ENCODE peak calls at places on chromosomes 13 and 19, in four cellular contexts. G, Y, I and R are unnamed samples.

GRCh38 chr13:89688908-89689307 is 1658.6 kb upstream of the MIR17HG start:
- DNase-seq in I (no peak), Y (no peak), G (peak), R (no peak)

GRCh38 chr13:114097893-114098688 is 34.3 kb downstream of the RASA3 start:
- DNase-seq in Y (no peak), G (no peak), I (no peak), R (no peak)

GRCh38 chr13:23695711-23696512 is 125.7 kb downstream of the TNFRSF19 start:
- DNase-seq in I (no peak), Y (no peak), G (no peak), R (no peak)

GRCh38 chr19:7349961-7350711 is 1.4 kb downstream of the ARHGEF18 start:
- DNase-seq in Y (no peak), I (no peak), G (no peak), R (no peak)

GRCh38 chr19:45097776-45098520 is 5.0 kb downstream of the PPP1R37 start:
- DNase-seq in I (peak), G (no peak), Y (no peak), R (peak)

GRCh38 chr19:58196911-58197616 is 14.2 kb downstream of the ZNF274 start:
- DNase-seq in Y (no peak), G (no peak), I (peak), R (peak)

GRCh38 chr13:48678316-48678715 is 24.6 kb downstream of the CYSLTR2 start:
- DNase-seq in G (peak), Y (no peak), I (no peak), R (no peak)

GRCh38 chr19:23817519-23817918 is 58.8 kb upstream of the ZNF681 start:
- DNase-seq in G (peak), I (peak), Y (no peak), R (peak)

GRCh38 chr19:7247160-7247559 is 47.1 kb downstream of the INSR start:
- DNase-seq in I (no peak), Y (no peak), G (no peak), R (peak)

GRCh38 chr19:35476149-35476548 is 14.1 kb downstream of the KRTDAP start:
- DNase-seq in Y (no peak), G (peak), I (no peak), R (peak)

GRCh38 chr19:9165256-9165655 is 13.5 kb upstream of the OR7D2 start:
- DNase-seq in Y (no peak), I (peak), G (no peak), R (no peak)

GRCh38 chr19:16127080-16127479 is 15.4 kb downstream of the RAB8A start:
- DNase-seq in G (no peak), I (no peak), Y (no peak), R (no peak)

GRCh38 chr19:10339380-10339960 is at the start of gene ICAM3:
- DNase-seq in G (no peak), Y (no peak), I (no peak), R (no peak)

GRCh38 chr13:69291292-69291906 is 816.2 kb upstream of the ATXN8OS start:
- DNase-seq in G (peak), I (no peak), Y (no peak), R (no peak)

GRCh38 chr19:44875666-44876418 is 15.2 kb upstream of the TOMM40 start:
- DNase-seq in Y (no peak), I (no peak), G (no peak), R (no peak)

GRCh38 chr19:13091400-13092161 is 11.1 kb downstream of the LYL1 start:
- DNase-seq in I (peak), Y (no peak), G (peak), R (no peak)

GRCh38 chr13:100508996-100509395 is 79.6 kb downstream of the GGACT start:
- DNase-seq in G (no peak), I (no peak), Y (no peak), R (no peak)

GRCh38 chr19:1168877-1169791 is 4.9 kb downstream of the SBNO2 start:
- DNase-seq in G (no peak), Y (no peak), I (peak), R (peak)

GRCh38 chr19:11963566-11964355 is 1.1 kb upstream of the ZNF763 start:
- DNase-seq in Y (peak), G (peak), I (peak), R (peak)

GRCh38 chr13:79688741-79689140 is 207.8 kb downstream of the NDFIP2 start:
- DNase-seq in Y (no peak), G (no peak), I (no peak), R (no peak)

GRCh38 chr13:76812206-76812882 is 73.9 kb downstream of the KCTD12 start:
- DNase-seq in Y (no peak), G (no peak), I (peak), R (no peak)

GRCh38 chr19:6061420-6062130 is 48.7 kb downstream of the RFX2 start:
- DNase-seq in Y (no peak), G (no peak), I (no peak), R (no peak)

GRCh38 chr13:111282425-111282824 is 38.0 kb upstream of the TEX29 start:
- DNase-seq in I (no peak), G (no peak), Y (no peak), R (peak)

GRCh38 chr19:45467115-45467455 is 711 bp upstream of the FOSB start:
- DNase-seq in Y (no peak), I (peak), G (peak), R (no peak)

GRCh38 chr19:37790244-37790925 is 11.0 kb upstream of the ZNF573 start:
- DNase-seq in I (no peak), G (no peak), Y (no peak), R (no peak)
- H3K27ac ChIP-seq in I (no peak), G (no peak), Y (no peak), R (no peak)

DNA sequence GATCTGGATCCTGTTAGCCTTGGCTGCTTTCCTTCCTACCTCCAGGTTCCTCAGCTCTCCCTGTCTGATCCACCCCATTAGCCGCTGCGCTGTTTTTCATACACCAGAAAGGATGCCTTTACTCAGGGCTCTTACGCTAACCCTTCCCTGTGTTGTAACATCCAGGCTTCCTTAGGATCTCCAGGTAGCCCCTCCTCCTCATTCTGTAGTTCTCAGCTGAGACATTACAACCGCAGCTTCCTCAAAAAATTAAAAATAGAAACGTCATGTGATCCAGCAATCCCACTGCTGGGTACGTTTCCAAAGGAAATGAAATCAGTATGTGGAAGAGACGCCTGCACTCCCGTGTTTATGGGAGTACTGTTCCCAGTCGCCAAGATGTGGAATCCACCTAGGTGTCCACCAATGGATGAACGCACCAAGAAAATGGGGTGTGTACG is 18.4 kb upstream of the MYADM start:
- DNase-seq in G (no peak), Y (no peak), I (peak), R (no peak)
- H3K9ac ChIP-seq in G (no peak), Y (no peak), I (peak), R (no peak)

DNA sequence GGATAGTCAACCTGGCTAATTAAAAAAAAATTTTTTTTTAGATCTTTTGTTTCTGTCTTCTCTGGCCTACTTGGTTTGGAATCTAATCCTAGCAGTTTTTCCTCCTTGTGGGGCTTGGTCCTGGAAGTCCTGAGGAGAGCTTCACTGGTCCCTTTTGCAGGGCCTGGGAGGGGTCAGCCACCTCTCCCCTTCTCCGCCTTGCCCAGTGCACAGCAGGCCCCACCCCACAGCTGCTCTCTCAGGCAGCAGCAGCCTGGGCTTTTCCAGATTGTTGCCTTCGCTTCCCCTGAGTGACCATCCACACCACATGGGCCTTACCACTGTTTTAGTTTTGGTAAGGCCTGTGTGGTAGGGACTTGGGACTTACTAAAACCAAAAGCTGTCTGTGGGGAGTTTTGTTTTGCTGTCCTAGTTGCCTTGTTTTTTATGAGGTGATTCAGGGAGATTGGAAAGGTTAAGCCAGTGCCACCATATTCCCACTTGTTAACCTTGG is 11.5 kb downstream of the MPHOSPH8 start:
- DNase-seq in G (peak), Y (no peak), I (no peak), R (no peak)
- H3K27ac ChIP-seq in G (no peak), Y (no peak), I (no peak), R (no peak)

DNA sequence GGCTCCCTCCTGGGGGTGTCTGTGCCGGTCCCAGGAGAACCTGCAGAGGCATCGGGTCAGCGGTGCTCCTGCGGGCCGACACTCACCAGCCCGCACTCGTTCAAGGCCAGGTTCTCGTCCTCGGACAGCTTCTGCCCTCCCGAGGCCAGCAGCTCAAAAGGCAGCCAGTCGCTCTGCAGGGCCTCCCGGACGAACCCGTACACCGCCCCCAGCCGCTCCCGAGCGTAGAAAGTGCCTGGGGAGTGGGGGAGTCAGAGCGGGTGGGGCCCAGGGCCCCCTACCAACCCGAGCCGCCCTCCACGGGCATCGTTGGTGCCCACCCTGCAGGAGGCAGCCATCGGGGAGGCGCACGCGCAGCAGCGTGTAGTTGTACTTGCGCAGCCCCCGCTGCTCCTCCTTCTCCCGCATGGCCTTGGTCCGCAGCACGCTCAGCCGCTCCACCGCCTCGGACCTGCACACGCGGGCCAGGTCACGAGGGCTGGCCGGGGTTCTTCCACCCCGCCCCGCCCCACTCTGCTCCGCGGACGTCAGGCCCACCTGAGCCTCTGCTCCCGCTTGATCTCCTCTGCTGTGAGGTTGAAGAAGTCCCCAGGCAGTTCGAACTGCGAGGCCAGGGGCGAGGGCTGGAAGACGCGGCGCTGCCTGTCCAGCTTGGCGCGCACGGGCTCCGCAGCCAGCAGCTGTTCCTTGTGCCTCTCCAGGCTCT is 11.5 kb downstream of the UBXN6 start:
- DNase-seq in I (no peak), G (no peak), Y (no peak), R (no peak)
- H3K9ac ChIP-seq in I (no peak), G (no peak), Y (no peak), R (no peak)

GRCh38 chr13:81379183-81379582 is 1038.3 kb upstream of the SPRY2 start:
- DNase-seq in Y (no peak), I (no peak), G (no peak), R (no peak)
- H3K27ac ChIP-seq in Y (no peak), I (no peak), G (no peak), R (no peak)

DNA sequence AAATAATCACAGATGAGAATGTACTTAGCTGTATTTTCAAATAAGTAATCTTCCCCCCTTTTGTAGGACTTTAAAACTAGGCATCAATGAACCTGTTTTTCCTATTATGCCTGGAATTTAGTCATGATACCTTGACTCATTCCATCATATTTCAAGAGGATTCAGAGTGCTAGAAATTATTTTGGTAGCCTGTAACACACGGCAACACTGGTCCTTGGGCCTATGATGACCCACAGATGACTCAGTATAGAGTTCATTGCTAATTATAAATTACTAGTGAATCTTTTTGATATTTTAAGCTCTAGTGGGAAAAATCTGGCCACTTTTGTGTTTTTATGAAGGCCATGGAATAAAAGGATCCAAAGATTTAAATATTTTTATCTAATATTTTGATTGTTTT is 26.0 kb upstream of the GARRE1 start:
- DNase-seq in I (peak), G (no peak), Y (no peak), R (peak)
- H3K9ac ChIP-seq in I (peak), G (no peak), Y (no peak), R (no peak)

GRCh38 chr19:18742838-18743237 is 48.3 kb downstream of the COMP start:
- DNase-seq in I (no peak), G (no peak), Y (no peak), R (no peak)
- H3K27ac ChIP-seq in I (no peak), G (no peak), Y (no peak), R (no peak)

DNA sequence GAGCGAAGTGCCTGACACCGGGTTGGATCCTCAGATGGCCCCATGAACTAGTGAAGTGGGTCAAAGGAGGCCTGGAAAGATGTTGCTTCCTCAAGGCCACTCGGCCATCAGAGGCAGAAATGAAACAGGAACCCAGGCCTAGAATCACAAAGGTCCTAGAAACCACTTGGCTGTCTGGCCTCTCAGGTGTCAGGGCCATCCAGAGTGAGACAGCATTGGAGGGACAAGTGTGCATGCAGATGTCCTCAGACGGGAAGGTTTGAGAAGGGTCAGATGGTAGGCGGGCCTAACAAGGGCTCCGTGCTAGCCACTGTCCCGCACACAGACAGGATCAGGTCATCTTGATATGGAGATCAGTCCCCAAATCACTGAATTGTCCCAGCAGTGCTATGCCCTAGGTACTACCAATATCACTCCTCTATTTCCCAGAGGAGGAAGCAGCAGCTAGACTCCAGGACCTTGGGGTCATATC is 14.3 kb downstream of the CCDC97 start:
- DNase-seq in G (no peak), Y (no peak), I (peak), R (no peak)
- H3K9ac ChIP-seq in G (no peak), Y (no peak), I (peak), R (no peak)

GRCh38 chr19:40776364-40776763 is 1.0 kb downstream of the MIA start:
- DNase-seq in Y (no peak), G (no peak), I (no peak), R (no peak)
- H3K27ac ChIP-seq in Y (no peak), G (no peak), I (no peak), R (peak)